ENCODE peak calls at places on chromosomes 11 and 22, in seven cellular contexts. One of them, this sample, is unnamed. For H3K4me1 and H3K36me3, the result is how much of the 10 kb centered on the place peaks cover.

GRCh38 chr11:120819003-120819402 is 204.9 kb upstream of the TBCEL start:
- DNase-seq in SJSA1: no peak
- DNase-seq in colonic mucosa: no peak
- DNase-seq in HCT116: no peak
- DNase-seq in tibial nerve: no peak
- DNase-seq in mesendoderm: no peak
- DNase-seq in GM23248: no peak
- DNase-seq in this sample: no peak

GRCh38 chr11:2462092-2462985 is 17.5 kb downstream of the KCNQ1 start:
- DNase-seq in SJSA1: no peak
- DNase-seq in colonic mucosa: no peak
- DNase-seq in mesendoderm: no peak
- DNase-seq in HCT116: no peak
- DNase-seq in GM23248: no peak
- DNase-seq in tibial nerve: no peak
- DNase-seq in this sample: no peak

GRCh38 chr11:69250503-69251393 is 43.2 kb upstream of the MYEOV start:
- DNase-seq in tibial nerve: no peak
- DNase-seq in GM23248: no peak
- DNase-seq in colonic mucosa: no peak
- DNase-seq in mesendoderm: no peak
- DNase-seq in SJSA1: no peak
- DNase-seq in HCT116: no peak
- DNase-seq in this sample: no peak

GRCh38 chr11:75470681-75471080 is 37.7 kb upstream of the KLHL35 start:
- DNase-seq in tibial nerve: no peak
- DNase-seq in SJSA1: no peak
- DNase-seq in GM23248: no peak
- DNase-seq in HCT116: no peak
- DNase-seq in mesendoderm: no peak
- DNase-seq in colonic mucosa: no peak
- DNase-seq in this sample: no peak

GRCh38 chr22:28929197-28929596 is 45.8 kb downstream of the ZNRF3 start:
- DNase-seq in SJSA1: no peak
- DNase-seq in mesendoderm: no peak
- DNase-seq in colonic mucosa: no peak
- DNase-seq in tibial nerve: no peak
- DNase-seq in HCT116: no peak
- DNase-seq in GM23248: no peak
- DNase-seq in this sample: no peak

GRCh38 chr11:12232819-12233601 is 122.6 kb downstream of the MICAL2 start:
- DNase-seq in mesendoderm: peak
- DNase-seq in GM23248: peak
- DNase-seq in HCT116: peak
- DNase-seq in SJSA1: peak
- DNase-seq in colonic mucosa: no peak
- DNase-seq in tibial nerve: no peak
- DNase-seq in this sample: no peak

GRCh38 chr11:66861051-66861773 is 4.3 kb downstream of the LRFN4 start:
- DNase-seq in mesendoderm: no peak
- DNase-seq in tibial nerve: no peak
- DNase-seq in GM23248: no peak
- DNase-seq in HCT116: no peak
- DNase-seq in colonic mucosa: no peak
- DNase-seq in SJSA1: no peak
- DNase-seq in this sample: no peak

GRCh38 chr11:30196400-30197206 is 34.2 kb upstream of the FSHB start:
- DNase-seq in colonic mucosa: peak
- DNase-seq in mesendoderm: peak
- DNase-seq in HCT116: peak
- DNase-seq in SJSA1: peak
- DNase-seq in tibial nerve: peak
- DNase-seq in GM23248: peak
- DNase-seq in this sample: peak

GRCh38 chr11:75762885-75763284 is 5.7 kb upstream of the DGAT2 start:
- DNase-seq in mesendoderm: no peak
- DNase-seq in SJSA1: no peak
- DNase-seq in GM23248: peak
- DNase-seq in HCT116: no peak
- DNase-seq in colonic mucosa: no peak
- DNase-seq in tibial nerve: no peak
- DNase-seq in this sample: no peak

GRCh38 chr11:9973921-9974320 is 310.0 kb downstream of the SWAP70 start:
- DNase-seq in colonic mucosa: no peak
- DNase-seq in SJSA1: no peak
- DNase-seq in mesendoderm: no peak
- DNase-seq in GM23248: peak
- DNase-seq in HCT116: no peak
- DNase-seq in tibial nerve: no peak
- DNase-seq in this sample: no peak

GRCh38 chr22:46835288-46835687 is 72.8 kb downstream of the TBC1D22A start:
- DNase-seq in HCT116: no peak
- DNase-seq in GM23248: no peak
- DNase-seq in mesendoderm: no peak
- DNase-seq in SJSA1: no peak
- DNase-seq in colonic mucosa: no peak
- DNase-seq in tibial nerve: no peak
- DNase-seq in this sample: no peak

GRCh38 chr11:133347988-133348387 is 184.3 kb downstream of the OPCML start:
- DNase-seq in tibial nerve: no peak
- DNase-seq in mesendoderm: no peak
- DNase-seq in GM23248: no peak
- DNase-seq in colonic mucosa: no peak
- DNase-seq in SJSA1: no peak
- DNase-seq in HCT116: no peak
- DNase-seq in this sample: no peak

GRCh38 chr11:69841859-69842698 is 22.9 kb upstream of the FGF3 start:
- DNase-seq in GM23248: peak
- DNase-seq in SJSA1: peak
- DNase-seq in tibial nerve: no peak
- DNase-seq in mesendoderm: peak
- DNase-seq in colonic mucosa: peak
- DNase-seq in HCT116: peak
- DNase-seq in this sample: peak

GRCh38 chr11:294795-295194 is 4.5 kb downstream of the IFITM5 start:
- DNase-seq in HCT116: no peak
- DNase-seq in colonic mucosa: no peak
- DNase-seq in mesendoderm: no peak
- DNase-seq in tibial nerve: no peak
- DNase-seq in SJSA1: no peak
- DNase-seq in GM23248: no peak
- DNase-seq in this sample: no peak

GRCh38 chr11:3136542-3137455 is 28.3 kb downstream of the OSBPL5 start:
- DNase-seq in HCT116: no peak
- DNase-seq in GM23248: no peak
- DNase-seq in tibial nerve: no peak
- DNase-seq in mesendoderm: no peak
- DNase-seq in colonic mucosa: no peak
- DNase-seq in SJSA1: no peak
- DNase-seq in this sample: no peak

GRCh38 chr11:19460718-19461405 is 220.1 kb upstream of the E2F8 start:
- DNase-seq in HCT116: no peak
- DNase-seq in tibial nerve: peak
- DNase-seq in SJSA1: no peak
- DNase-seq in mesendoderm: no peak
- DNase-seq in GM23248: peak
- DNase-seq in colonic mucosa: peak
- DNase-seq in this sample: no peak

GRCh38 chr11:130671801-130672700 is 223.6 kb downstream of the ADAMTS15 start:
- DNase-seq in tibial nerve: peak
- DNase-seq in colonic mucosa: peak
- DNase-seq in SJSA1: no peak
- DNase-seq in GM23248: peak
- DNase-seq in mesendoderm: peak
- DNase-seq in HCT116: no peak
- DNase-seq in this sample: no peak

GRCh38 chr11:12680246-12680939 is 6.2 kb downstream of the TEAD1 start:
- DNase-seq in SJSA1: peak
- DNase-seq in mesendoderm: peak
- DNase-seq in GM23248: peak
- DNase-seq in tibial nerve: peak
- DNase-seq in colonic mucosa: peak
- DNase-seq in HCT116: no peak
- DNase-seq in this sample: peak

GRCh38 chr11:72045849-72046248 is 34.5 kb downstream of the NUMA1 start:
- DNase-seq in HCT116: no peak
- DNase-seq in SJSA1: no peak
- DNase-seq in colonic mucosa: no peak
- DNase-seq in GM23248: no peak
- DNase-seq in mesendoderm: no peak
- DNase-seq in tibial nerve: no peak
- DNase-seq in this sample: no peak

GRCh38 chr11:32918427-32918826 is 25.8 kb downstream of the QSER1 start:
- DNase-seq in tibial nerve: no peak
- DNase-seq in HCT116: no peak
- DNase-seq in GM23248: no peak
- DNase-seq in SJSA1: no peak
- DNase-seq in mesendoderm: peak
- DNase-seq in colonic mucosa: no peak
- DNase-seq in this sample: no peak

GRCh38 chr11:67699521-67699920 is 25.1 kb upstream of the ALDH3B2 start:
- DNase-seq in colonic mucosa: no peak
- DNase-seq in HCT116: no peak
- DNase-seq in tibial nerve: no peak
- DNase-seq in mesendoderm: no peak
- DNase-seq in GM23248: peak
- DNase-seq in SJSA1: peak
- DNase-seq in this sample: no peak

GRCh38 chr22:26606611-26607010 is 11.2 kb downstream of the CRYBB1 start:
- DNase-seq in colonic mucosa: no peak
- DNase-seq in HCT116: no peak
- DNase-seq in SJSA1: no peak
- DNase-seq in mesendoderm: no peak
- DNase-seq in tibial nerve: no peak
- DNase-seq in GM23248: peak
- DNase-seq in this sample: no peak

GRCh38 chr11:406796-407650 is 7.8 kb downstream of the SIGIRR start:
- DNase-seq in mesendoderm: peak
- DNase-seq in HCT116: peak
- DNase-seq in GM23248: peak
- DNase-seq in SJSA1: no peak
- DNase-seq in tibial nerve: peak
- DNase-seq in colonic mucosa: peak
- DNase-seq in this sample: peak

GRCh38 chr22:30890689-30891442 is 77.7 kb downstream of the MORC2 start:
- DNase-seq in SJSA1: no peak
- DNase-seq in tibial nerve: no peak
- DNase-seq in HCT116: peak
- DNase-seq in mesendoderm: peak
- DNase-seq in colonic mucosa: peak
- DNase-seq in GM23248: peak
- DNase-seq in this sample: peak

GRCh38 chr11:101567086-101567485 is 16.7 kb downstream of the TRPC6 start:
- DNase-seq in mesendoderm: peak
- DNase-seq in colonic mucosa: no peak
- DNase-seq in tibial nerve: no peak
- DNase-seq in HCT116: no peak
- DNase-seq in SJSA1: no peak
- DNase-seq in GM23248: no peak
- DNase-seq in this sample: no peak

GRCh38 chr22:27870234-27871191 is 48.5 kb downstream of the PITPNB start:
- DNase-seq in tibial nerve: no peak
- DNase-seq in SJSA1: no peak
- DNase-seq in HCT116: no peak
- DNase-seq in mesendoderm: no peak
- DNase-seq in colonic mucosa: no peak
- DNase-seq in GM23248: no peak
- DNase-seq in this sample: no peak
- H3K4me1 ChIP-seq in tibial nerve: under half
- H3K4me1 ChIP-seq in SJSA1: under half
- H3K4me1 ChIP-seq in HCT116: under half
- H3K4me1 ChIP-seq in mesendoderm: under half
- H3K4me1 ChIP-seq in colonic mucosa: under half
- H3K4me1 ChIP-seq in GM23248: under half
- H3K4me1 ChIP-seq in this sample: under half

DNA sequence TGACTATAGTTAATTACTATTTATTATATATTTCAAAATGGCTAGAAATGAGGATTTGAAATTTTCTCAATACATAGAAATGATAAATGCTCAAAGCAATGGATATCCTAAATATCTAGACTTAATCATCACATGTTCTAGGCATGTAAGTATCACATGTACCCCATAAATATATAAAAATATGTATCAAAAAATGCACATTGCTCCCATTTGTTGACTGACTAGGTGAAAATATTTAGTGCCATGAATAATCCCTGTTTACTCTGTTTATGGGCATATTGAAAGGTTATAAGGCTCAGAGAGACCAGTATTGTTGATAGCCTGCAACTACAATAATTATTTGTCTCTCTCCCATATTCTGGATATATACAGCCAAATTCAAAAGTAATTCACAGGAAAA is 3.1 kb downstream of the HBE1 start:
- DNase-seq in mesendoderm: no peak
- DNase-seq in colonic mucosa: no peak
- DNase-seq in HCT116: no peak
- DNase-seq in SJSA1: no peak
- DNase-seq in tibial nerve: no peak
- DNase-seq in GM23248: no peak
- DNase-seq in this sample: no peak
- H3K36me3 ChIP-seq in mesendoderm: under half
- H3K36me3 ChIP-seq in colonic mucosa: under half
- H3K36me3 ChIP-seq in HCT116: under half
- H3K36me3 ChIP-seq in SJSA1: under half
- H3K36me3 ChIP-seq in tibial nerve: under half
- H3K36me3 ChIP-seq in GM23248: under half
- H3K36me3 ChIP-seq in this sample: under half

GRCh38 chr22:42076764-42077485 is 2.6 kb upstream of the SMDT1 start:
- DNase-seq in SJSA1: no peak
- DNase-seq in HCT116: no peak
- DNase-seq in mesendoderm: no peak
- DNase-seq in GM23248: no peak
- DNase-seq in colonic mucosa: no peak
- DNase-seq in tibial nerve: no peak
- DNase-seq in this sample: no peak
- H3K4me3 ChIP-seq in SJSA1: no peak
- H3K4me3 ChIP-seq in HCT116: no peak
- H3K4me3 ChIP-seq in mesendoderm: no peak
- H3K4me3 ChIP-seq in GM23248: no peak
- H3K4me3 ChIP-seq in colonic mucosa: no peak
- H3K4me3 ChIP-seq in tibial nerve: no peak
- H3K4me3 ChIP-seq in this sample: no peak

GRCh38 chr22:44311104-44311854 is 1.5 kb downstream of the SHISAL1 start:
- DNase-seq in SJSA1: no peak
- DNase-seq in GM23248: no peak
- DNase-seq in tibial nerve: no peak
- DNase-seq in mesendoderm: no peak
- DNase-seq in HCT116: no peak
- DNase-seq in colonic mucosa: no peak
- DNase-seq in this sample: no peak

GRCh38 chr22:44309137-44309536 is 3.6 kb downstream of the SHISAL1 start:
- DNase-seq in colonic mucosa: peak
- DNase-seq in mesendoderm: no peak
- DNase-seq in tibial nerve: peak
- DNase-seq in GM23248: peak
- DNase-seq in HCT116: peak
- DNase-seq in SJSA1: peak
- DNase-seq in this sample: no peak

GRCh38 chr22:44307509-44308169 is 5.1 kb downstream of the SHISAL1 start:
- DNase-seq in mesendoderm: no peak
- DNase-seq in colonic mucosa: no peak
- DNase-seq in GM23248: no peak
- DNase-seq in HCT116: no peak
- DNase-seq in tibial nerve: peak
- DNase-seq in SJSA1: no peak
- DNase-seq in this sample: no peak

GRCh38 chr22:44311855-44312170 is 938 bp downstream of the SHISAL1 start:
- DNase-seq in GM23248: peak
- DNase-seq in SJSA1: peak
- DNase-seq in tibial nerve: no peak
- DNase-seq in mesendoderm: no peak
- DNase-seq in colonic mucosa: no peak
- DNase-seq in HCT116: no peak
- DNase-seq in this sample: no peak

GRCh38 chr22:44309647-44310046 is 3.1 kb downstream of the SHISAL1 start:
- DNase-seq in GM23248: peak
- DNase-seq in HCT116: no peak
- DNase-seq in tibial nerve: no peak
- DNase-seq in mesendoderm: no peak
- DNase-seq in colonic mucosa: no peak
- DNase-seq in SJSA1: no peak
- DNase-seq in this sample: no peak
- H3K4me1 ChIP-seq in GM23248: under half
- H3K4me1 ChIP-seq in HCT116: under half
- H3K4me1 ChIP-seq in tibial nerve: under half
- H3K4me1 ChIP-seq in mesendoderm: under half
- H3K4me1 ChIP-seq in colonic mucosa: under half
- H3K4me1 ChIP-seq in SJSA1: under half
- H3K4me1 ChIP-seq in this sample: under half

This sample was measured in HAP-1.